ENCODE peak calls at places on chromosomes 4 and X, in six cellular contexts. X is sigmoid colon; E is Peyer's patch; B is iPS DF 6.9; C is lower lobe of right lung; N is CD8-positive, alpha-beta T cell. L is an unnamed sample.

GRCh38 chr4:176478076-176478475 is 158.3 kb downstream of the SPCS3 start:
- DNase-seq in X (no peak), C (no peak), B (no peak), N (no peak), E (no peak), L (no peak)

GRCh38 chr4:51858605-51859211 is 15.8 kb downstream of the DCUN1D4 start:
- DNase-seq in B (no peak), X (no peak), E (no peak), C (no peak), N (no peak), L (no peak)

GRCh38 chrX:17758382-17758781 is 21.1 kb downstream of the SCML1 start:
- DNase-seq in X (no peak), N (no peak), C (no peak), B (no peak), E (no peak), L (no peak)

GRCh38 chr4:158850800-158851644 is 82.2 kb downstream of the FNIP2 start:
- DNase-seq in X (no peak), N (no peak), E (no peak), C (no peak), B (no peak), L (peak)

GRCh38 chr4:123556526-123556925 is 159.9 kb downstream of the SPRY1 start:
- DNase-seq in N (no peak), C (no peak), X (no peak), E (no peak), B (no peak), L (no peak)

GRCh38 chrX:153488231-153488914 is 6.4 kb upstream of the BGN start:
- DNase-seq in N (no peak), E (no peak), C (no peak), B (no peak), X (no peak), L (no peak)

GRCh38 chr4:8353912-8354453 is 84.4 kb downstream of the HTRA3 start:
- DNase-seq in E (peak), X (peak), B (no peak), N (no peak), C (no peak), L (peak)

GRCh38 chr4:47482326-47482725 is 2.7 kb upstream of the ATP10D start:
- DNase-seq in B (no peak), N (no peak), C (no peak), E (no peak), X (no peak), L (no peak)

GRCh38 chr4:64158648-64159326 is 250.5 kb downstream of the TECRL start:
- DNase-seq in E (peak), C (no peak), N (no peak), X (no peak), B (peak), L (no peak)

GRCh38 chr4:113673450-113673849 is 88.1 kb downstream of the CAMK2D start:
- DNase-seq in E (no peak), X (no peak), B (no peak), C (no peak), N (peak), L (no peak)

GRCh38 chr4:85318415-85318814 is 156.5 kb upstream of the ARHGAP24 start:
- DNase-seq in E (no peak), N (no peak), B (no peak), C (no peak), X (no peak), L (no peak)

GRCh38 chrX:152638443-152638904 is 779 bp downstream of the GABRQ start:
- DNase-seq in E (no peak), C (no peak), N (no peak), B (no peak), X (no peak), L (no peak)

GRCh38 chrX:154383359-154384283 is 4.5 kb downstream of the EMD start:
- DNase-seq in B (no peak), E (no peak), N (no peak), C (no peak), X (peak), L (no peak)

GRCh38 chr4:116020141-116020722 is 906.8 kb upstream of the NDST4 start:
- DNase-seq in E (no peak), C (no peak), B (peak), X (no peak), N (no peak), L (no peak)

GRCh38 chr4:73922766-73923630 is 53.8 kb downstream of the CXCL1 start:
- DNase-seq in X (no peak), C (no peak), B (no peak), N (no peak), E (no peak), L (no peak)

GRCh38 chr4:3859571-3859970 is 93.4 kb downstream of the ADRA2C start:
- DNase-seq in C (peak), N (peak), X (no peak), B (no peak), E (no peak), L (no peak)

GRCh38 chr4:110544594-110544993 is 68.6 kb downstream of the ENPEP start:
- DNase-seq in B (no peak), N (no peak), X (no peak), C (no peak), E (no peak), L (no peak)

GRCh38 chrX:46477435-46477834 is 67.8 kb downstream of the ZNF674 start:
- DNase-seq in X (no peak), N (no peak), C (no peak), B (no peak), E (no peak), L (no peak)

GRCh38 chr4:75723117-75723801 is 1.1 kb upstream of the USO1 start:
- DNase-seq in E (no peak), X (no peak), C (no peak), N (no peak), B (no peak), L (no peak)

GRCh38 chrX:130170752-130171445 is 863 bp upstream of the RAB33A start:
- DNase-seq in X (no peak), N (peak), B (no peak), C (peak), E (peak), L (no peak)

GRCh38 chr4:141705048-141705746 is 68.8 kb downstream of the IL15 start:
- DNase-seq in B (no peak), E (no peak), N (no peak), X (no peak), C (no peak), L (no peak)

GRCh38 chr4:95410387-95411005 is 138.3 kb downstream of the UNC5C start:
- DNase-seq in C (no peak), E (no peak), N (no peak), B (no peak), X (no peak), L (no peak)

GRCh38 chr4:186240848-186241491 is 13.7 kb downstream of the KLKB1 start:
- DNase-seq in B (no peak), X (no peak), N (no peak), C (no peak), E (no peak), L (no peak)

GRCh38 chrX:49003696-49004095 is 1.6 kb upstream of the GRIPAP1 start:
- DNase-seq in X (no peak), E (no peak), B (no peak), C (no peak), N (no peak), L (no peak)

GRCh38 chr4:1695913-1696312 is 11.8 kb upstream of the FAM53A start:
- DNase-seq in N (no peak), E (no peak), B (no peak), X (peak), C (peak), L (no peak)

GRCh38 chr4:8277356-8278008 is 7.9 kb downstream of the HTRA3 start:
- DNase-seq in N (no peak), B (no peak), E (no peak), X (peak), C (no peak), L (no peak)

GRCh38 chrX:46268429-46268828 is 276.8 kb downstream of the ZNF674 start:
- DNase-seq in X (no peak), B (no peak), E (peak), C (no peak), N (no peak), L (no peak)

GRCh38 chr4:140755811-140756291 is 334 bp downstream of the TBC1D9 start:
- DNase-seq in N (no peak), E (peak), C (peak), B (no peak), X (peak), L (no peak)

GRCh38 chrX:106716463-106716862 is 10.0 kb upstream of the RNF128 start:
- DNase-seq in B (no peak), E (no peak), C (no peak), N (no peak), X (no peak), L (no peak)

GRCh38 chrX:106718709-106719108 is 7.8 kb upstream of the RNF128 start:
- DNase-seq in C (no peak), N (no peak), X (no peak), E (no peak), B (no peak), L (no peak)

GRCh38 chrX:106711375-106711774 is 15.1 kb upstream of the RNF128 start:
- DNase-seq in B (no peak), N (no peak), E (no peak), X (no peak), C (no peak), L (no peak)

DNA sequence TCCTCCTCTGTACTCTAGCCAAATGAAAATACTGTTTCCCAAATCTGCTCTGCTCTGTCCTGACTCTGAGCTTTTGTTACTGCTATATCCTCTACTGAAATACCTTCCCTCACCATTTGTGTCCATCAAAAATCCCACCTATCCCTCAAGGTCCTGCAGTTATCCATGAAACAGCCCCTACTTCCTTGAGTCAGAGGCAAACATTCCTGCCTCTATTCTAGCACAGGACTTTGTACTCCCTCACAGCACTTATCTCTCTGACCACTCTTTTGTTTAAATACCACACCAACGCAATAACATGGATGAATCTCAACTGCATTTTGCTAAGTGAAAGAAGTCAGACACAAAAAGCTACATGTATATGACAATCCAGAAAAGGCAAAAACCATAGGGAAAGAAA is 10.5 kb upstream of the RNF128 start:
- DNase-seq in X (no peak), C (no peak), N (no peak), B (no peak), E (no peak), L (no peak)
- H3K27ac ChIP-seq in X (no peak), C (no peak), N (no peak), B (no peak), E (no peak), L (no peak)

DNA sequence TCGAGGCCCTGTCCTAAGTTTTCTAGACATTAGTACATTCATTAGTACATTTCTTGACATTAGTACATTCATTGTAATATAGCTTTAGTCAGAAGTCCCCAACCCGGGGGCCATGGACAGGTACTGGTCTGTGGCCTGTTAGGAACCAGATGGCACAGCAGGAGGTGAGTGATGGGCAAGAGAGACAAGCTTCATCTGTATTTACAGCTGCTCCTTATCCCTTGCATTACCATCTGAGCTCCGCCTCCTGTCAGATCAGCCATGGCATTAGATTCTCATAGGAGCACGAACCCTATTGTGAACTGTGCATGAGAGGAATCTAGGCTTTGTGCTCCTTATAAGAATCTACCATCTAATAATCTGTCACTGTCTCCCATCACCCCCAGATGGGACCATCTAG is 48.0 kb downstream of the GATB start:
- DNase-seq in X (no peak), N (no peak), B (no peak), C (no peak), E (no peak), L (no peak)
- H3K4me3 ChIP-seq in X (no peak), N (no peak), B (no peak), C (no peak), E (no peak), L (no peak)

GRCh38 chr4:26039950-26040349 is 125.9 kb downstream of the SMIM20 start:
- DNase-seq in B (no peak), E (peak), C (no peak), N (no peak), X (peak), L (no peak)
- H3K27ac ChIP-seq in B (no peak), E (peak), C (no peak), N (no peak), X (no peak), L (no peak)

GRCh38 chr4:168536448-168536847 is 39.6 kb downstream of the PALLD start:
- DNase-seq in B (no peak), E (no peak), N (no peak), C (no peak), X (no peak), L (no peak)
- H3K4me3 ChIP-seq in B (no peak), E (no peak), N (no peak), C (no peak), X (no peak), L (no peak)

DNA sequence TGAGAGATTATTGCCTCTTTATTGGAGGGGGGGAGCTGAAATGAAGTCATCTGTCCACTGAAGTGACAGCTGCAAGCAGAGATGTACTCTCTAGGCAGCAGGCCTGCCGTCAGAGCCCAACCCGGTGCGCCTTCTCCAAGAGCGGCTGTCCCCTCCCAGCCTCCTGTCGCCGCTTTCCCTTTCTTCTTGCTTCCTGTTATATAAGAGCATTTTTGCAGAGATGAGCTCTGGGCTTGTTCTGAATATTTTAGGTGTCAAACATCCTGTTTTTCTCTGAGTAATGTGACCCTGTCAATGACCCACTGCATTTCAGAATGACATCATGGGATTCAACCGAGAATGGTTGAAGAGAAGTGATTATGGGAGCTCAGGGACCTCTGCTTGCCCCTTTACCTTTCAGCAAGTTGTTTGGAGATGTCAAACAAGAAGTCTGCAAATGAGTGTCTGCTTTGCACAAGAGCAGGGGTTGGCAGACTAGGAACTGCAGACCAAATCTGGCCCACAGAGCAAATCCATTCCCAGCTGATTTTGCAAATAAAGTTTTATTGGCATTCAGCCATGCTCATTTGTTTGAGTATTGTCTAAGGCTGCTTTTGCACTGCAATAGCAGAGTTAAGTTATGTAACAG is 79.9 kb downstream of the SLC9A6 start:
- DNase-seq in C (peak), N (peak), E (peak), X (peak), B (no peak), L (no peak)
- H3K27ac ChIP-seq in C (peak), N (peak), E (peak), X (peak), B (no peak), L (no peak)

DNA sequence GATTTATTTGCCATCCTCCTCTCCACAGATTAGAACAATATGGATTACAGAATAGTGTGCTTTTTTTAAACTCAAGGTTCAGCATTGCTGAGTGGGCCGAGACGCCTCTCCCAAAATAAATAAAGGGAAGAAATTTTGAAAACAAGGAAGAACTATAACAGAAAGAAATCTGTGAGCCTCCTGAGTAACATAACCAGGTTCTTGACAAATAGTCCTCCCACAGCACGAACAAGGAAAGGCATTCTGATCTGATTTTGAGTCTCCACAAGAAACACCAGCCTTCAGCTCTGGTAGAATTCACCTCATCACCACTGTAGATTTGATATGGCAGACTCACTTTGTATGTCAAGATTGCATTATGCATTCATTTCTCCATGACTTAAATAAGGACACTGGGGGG is 173.6 kb downstream of the HHIP start:
- DNase-seq in X (no peak), E (no peak), N (no peak), B (no peak), C (no peak), L (no peak)
- H3K4me3 ChIP-seq in X (no peak), E (no peak), N (no peak), B (no peak), C (no peak), L (no peak)

DNA sequence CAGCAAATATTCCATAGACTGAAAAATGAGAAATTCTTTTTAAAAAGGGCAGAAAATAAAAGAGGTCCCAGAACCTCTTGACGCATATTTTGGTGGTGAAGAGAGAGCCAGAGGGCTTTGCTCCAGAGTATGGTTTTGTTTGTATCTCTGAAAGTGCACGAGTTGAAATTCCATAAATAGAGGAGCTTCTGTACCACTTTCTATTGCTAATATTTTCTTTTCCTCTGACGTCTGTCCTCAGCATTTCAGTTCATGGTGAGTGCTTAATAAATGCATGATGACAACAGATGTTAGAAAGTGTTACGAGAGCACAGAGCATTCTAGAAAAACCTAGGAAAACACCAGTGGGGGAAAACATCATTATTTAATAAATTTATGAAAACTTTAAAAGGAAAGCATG is 145.6 kb downstream of the AMELX start:
- DNase-seq in B (no peak), E (no peak), X (no peak), N (no peak), C (no peak), L (no peak)
- H3K27ac ChIP-seq in B (no peak), E (no peak), X (peak), N (no peak), C (no peak), L (no peak)

L was measured in AG04450.